ENCODE peak calls at places on chromosome 21, in ten cellular contexts. J is GM23248, A is left ventricle myocardium inferior, C is lower lobe of right lung, H is foreskin fibroblast, P is esophagus muscularis mucosa, Q is right lobe of liver, I is sigmoid colon, O is bronchial epithelial cell, T is dorsolateral prefrontal cortex. W is an unnamed sample.
A peak's percentile ranks its signal among the peaks of the same experiment; 100 is the strongest.

GRCh38 chr21:42526379-42526727 is 12.7 kb downstream of the SLC37A1 start:
- DNase-seq in J (no peak), A (peak; percentile 39), C (no peak), H (no peak), P (no peak), Q (peak; percentile 93), I (peak; percentile 66), O (no peak), T (no peak), W (no peak)

GRCh38 chr21:33937931-33938339 is 22.3 kb upstream of the ATP5PO start:
- DNase-seq in J (no peak), A (no peak), C (no peak), H (no peak), P (no peak), Q (no peak), I (no peak), O (no peak), T (no peak), W (no peak)

GRCh38 chr21:33199516-33200217 is 30.1 kb upstream of the IFNAR2 start:
- DNase-seq in J (peak; percentile 97), A (peak; percentile 34), C (no peak), H (peak; percentile 95), P (peak; percentile 95), Q (peak; percentile 83), I (peak; percentile 89), O (peak; percentile 89), T (peak; percentile 93), W (peak; percentile 86)

GRCh38 chr21:44773291-44773932 is 28.2 kb downstream of the UBE2G2 start:
- DNase-seq in J (no peak), A (no peak), C (no peak), H (peak; percentile 27), P (no peak), Q (no peak), I (no peak), O (peak; percentile 59), T (no peak), W (no peak)

GRCh38 chr21:23887709-23888303 is 1719.5 kb downstream of the MRPL39 start:
- DNase-seq in J (no peak), A (no peak), C (no peak), H (no peak), P (no peak), Q (no peak), I (no peak), O (no peak), T (no peak), W (no peak)

GRCh38 chr21:43364851-43365424 is 62.0 kb downstream of the SIK1 start:
- DNase-seq in J (no peak), A (no peak), C (no peak), H (no peak), P (no peak), Q (no peak), I (no peak), O (no peak), T (no peak), W (no peak)

GRCh38 chr21:34858559-34858958 is 189.8 kb downstream of the CLIC6 start:
- DNase-seq in J (peak; percentile 53), A (no peak), C (no peak), H (no peak), P (no peak), Q (no peak), I (no peak), O (no peak), T (no peak), W (no peak)

GRCh38 chr21:37445228-37445627 is 78.7 kb downstream of the DYRK1A start:
- DNase-seq in J (peak; percentile 90), A (no peak), C (no peak), H (peak; percentile 78), P (no peak), Q (no peak), I (no peak), O (no peak), T (no peak), W (no peak)

GRCh38 chr21:25005388-25005787 is 601.9 kb downstream of the MRPL39 start:
- DNase-seq in J (peak; percentile 0), A (no peak), C (no peak), H (peak; percentile 13), P (no peak), Q (no peak), I (no peak), O (peak; percentile 9), T (no peak), W (no peak)

GRCh38 chr21:17660449-17660848 is 47.7 kb upstream of the BTG3 start:
- DNase-seq in J (peak; percentile 9), A (no peak), C (no peak), H (no peak), P (no peak), Q (no peak), I (no peak), O (peak; percentile 66), T (no peak), W (no peak)

GRCh38 chr21:42557420-42557819 is 43.8 kb downstream of the SLC37A1 start:
- DNase-seq in J (no peak), A (no peak), C (no peak), H (no peak), P (no peak), Q (peak; percentile 46), I (peak; percentile 52), O (no peak), T (no peak), W (no peak)

GRCh38 chr21:36966066-36966845 is at the start of gene HLCS:
- DNase-seq in J (peak; percentile 82), A (peak; percentile 71), C (peak; percentile 79), H (peak; percentile 85), P (no peak), Q (peak; percentile 77), I (peak; percentile 85), O (peak; percentile 33), T (peak; percentile 14), W (peak; percentile 69)

GRCh38 chr21:25639922-25640670 is 1.0 kb downstream of the JAM2 start:
- DNase-seq in J (peak; percentile 32), A (peak; percentile 38), C (no peak), H (peak; percentile 39), P (no peak), Q (no peak), I (peak; percentile 73), O (no peak), T (peak; percentile 48), W (no peak)

GRCh38 chr21:44418108-44418875 is 37.0 kb upstream of the LRRC3 start:
- DNase-seq in J (no peak), A (peak; percentile 2), C (no peak), H (no peak), P (no peak), Q (peak; percentile 41), I (peak; percentile 50), O (no peak), T (no peak), W (no peak)

DNA sequence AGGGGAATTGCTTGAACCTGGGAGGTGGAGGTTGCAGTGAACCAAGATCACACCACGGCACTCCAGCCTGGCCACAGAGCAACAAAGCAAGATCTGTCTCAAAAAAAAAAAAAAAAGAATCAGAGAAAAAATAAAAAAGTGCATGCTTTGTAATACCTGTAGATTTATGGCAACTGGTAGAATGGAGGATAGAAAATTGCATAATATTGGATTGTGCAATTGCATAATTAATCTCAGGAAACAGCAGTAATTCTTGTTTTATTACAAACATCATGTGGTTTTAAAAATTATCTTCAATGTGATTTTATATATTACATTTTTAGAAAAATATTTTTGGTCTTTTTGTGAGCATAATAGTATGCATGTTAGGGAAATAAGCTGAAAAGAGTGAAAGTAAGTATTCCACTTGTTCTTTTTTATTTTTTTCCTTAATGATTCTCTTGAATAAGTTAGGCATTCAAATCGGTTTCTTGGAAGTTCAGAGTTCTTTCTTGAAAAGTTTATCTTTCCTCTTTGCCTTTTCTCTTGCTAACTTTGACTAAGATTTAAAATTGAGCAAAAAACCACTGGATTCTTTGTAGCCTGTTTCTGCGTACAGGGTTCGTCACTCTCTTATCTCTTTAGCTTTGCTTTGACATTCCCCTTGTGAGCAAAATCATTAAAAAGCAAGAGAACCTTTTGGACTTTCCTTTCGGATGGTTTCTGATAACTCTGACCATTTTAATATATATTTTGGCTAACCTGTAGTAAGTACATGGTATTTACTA is 127.5 kb upstream of the ADAMTS5 start:
- DNase-seq in J (no peak), A (no peak), C (no peak), H (peak; percentile 6), P (no peak), Q (no peak), I (no peak), O (no peak), T (no peak), W (no peak)
- H3K4me3 ChIP-seq in J (no peak overlapping the region), A (no peak overlapping the region), C (no peak overlapping the region), H (no peak overlapping the region), P (no peak overlapping the region), Q (no peak overlapping the region), I (no peak overlapping the region), O (no peak overlapping the region), T (no peak overlapping the region), W (no peak overlapping the region)

GRCh38 chr21:20997308-20997632 is 939 bp upstream of the NCAM2 start:
- DNase-seq in J (no peak), A (no peak), C (no peak), H (no peak), P (no peak), Q (no peak), I (no peak), O (no peak), T (peak; percentile 37), W (no peak)
- H3K4me3 ChIP-seq in J (peak overlapping the region; percentile 79), A (peak overlapping the region; percentile 73), C (peak overlapping the region; percentile 65), H (peak overlapping the region; percentile 77), P (peak overlapping the region; percentile 58), Q (peak overlapping the region; percentile 32), I (peak overlapping the region; percentile 49), O (no peak overlapping the region), T (peak overlapping the region; percentile 74), W (no peak overlapping the region)

DNA sequence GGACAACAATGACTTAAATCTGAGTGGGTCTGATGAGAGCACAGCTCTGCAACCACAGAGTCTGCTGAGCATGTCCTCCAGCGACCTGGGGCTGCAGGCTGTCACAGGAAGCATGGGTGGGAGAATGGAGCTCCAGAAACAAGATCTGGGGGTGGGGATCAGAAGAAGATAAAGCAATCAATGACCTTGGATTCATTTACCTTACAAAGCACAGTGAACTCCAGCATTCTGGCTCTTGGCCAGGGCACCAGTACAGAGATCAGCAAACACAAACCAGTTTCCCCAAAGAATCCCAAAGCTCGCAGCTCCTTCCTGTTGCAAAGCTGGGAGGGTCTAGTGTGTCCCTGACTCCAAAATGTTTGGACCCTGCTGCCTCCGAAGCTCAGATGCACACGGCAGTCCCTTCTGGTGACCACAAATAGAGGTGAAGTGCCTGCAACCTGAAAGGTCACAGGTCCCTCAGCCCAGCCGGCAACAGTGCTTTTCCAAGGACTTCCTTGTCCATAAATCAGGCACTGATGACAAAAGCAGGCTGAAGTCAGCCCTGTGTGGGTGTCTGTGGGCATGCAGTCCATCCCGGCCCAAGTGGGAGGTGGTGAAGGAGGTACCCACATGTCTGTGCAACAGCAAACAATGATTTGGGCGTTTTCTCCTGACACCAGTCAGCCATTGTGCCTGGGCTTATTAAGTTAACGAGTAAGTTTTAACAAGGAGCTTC is 76.1 kb downstream of the SH3BGR start:
- DNase-seq in J (peak; percentile 3), A (no peak), C (no peak), H (no peak), P (peak; percentile 83), Q (peak; percentile 75), I (no peak), O (no peak), T (no peak), W (no peak)
- H3K4me3 ChIP-seq in J (no peak overlapping the region), A (no peak overlapping the region), C (no peak overlapping the region), H (no peak overlapping the region), P (no peak overlapping the region), Q (no peak overlapping the region), I (no peak overlapping the region), O (no peak overlapping the region), T (no peak overlapping the region), W (no peak overlapping the region)

DNA sequence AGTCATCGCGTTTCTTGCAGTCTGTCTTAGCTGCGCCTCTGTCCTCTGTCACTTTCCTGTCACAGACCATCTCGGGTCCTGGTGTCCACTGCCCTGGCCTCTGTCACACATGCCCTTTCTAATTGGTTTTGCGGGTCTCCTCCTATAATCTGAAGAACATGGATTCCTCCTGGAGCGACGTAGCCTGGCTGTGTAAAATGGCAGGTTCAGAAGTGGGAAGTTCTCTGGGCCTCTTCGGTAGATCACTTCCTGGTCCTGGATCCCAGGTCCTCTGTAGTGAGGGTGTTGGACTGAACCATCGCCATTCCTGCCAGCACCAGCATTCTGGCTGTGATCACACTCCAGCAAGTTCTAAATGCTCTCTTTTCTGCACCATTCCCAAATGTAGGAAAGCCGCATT is 857 bp downstream of the FAM3B start:
- DNase-seq in J (no peak), A (no peak), C (no peak), H (no peak), P (no peak), Q (no peak), I (no peak), O (no peak), T (no peak), W (no peak)
- H3K4me3 ChIP-seq in J (no peak overlapping the region), A (no peak overlapping the region), C (peak overlapping the region; percentile 50), H (no peak overlapping the region), P (no peak overlapping the region), Q (no peak overlapping the region), I (no peak overlapping the region), O (no peak overlapping the region), T (no peak overlapping the region), W (no peak overlapping the region)

W was measured in mammary epithelial cell.